ENCODE peak calls at places on chromosomes 4 and X, in seven cellular contexts. Q, F, C, R, N, G and P are unnamed samples.

GRCh38 chr4:80713409-80713808 is 317.1 kb upstream of the BMP3 start:
- DNase-seq in Q (no peak), F (no peak), C (no peak), R (no peak), N (no peak), G (no peak), P (no peak)

GRCh38 chr4:153684182-153685073 is at the start of gene TLR2:
- DNase-seq in Q (no peak), F (peak; percentile 79), C (peak; percentile 62), R (peak; percentile 81), N (no peak), G (no peak), P (peak; percentile 69)

GRCh38 chr4:186948361-186949291 is 225.0 kb upstream of the FAT1 start:
- DNase-seq in Q (no peak), F (no peak), C (no peak), R (no peak), N (peak; percentile 75), G (no peak), P (no peak)

GRCh38 chr4:147039991-147040575 is 94.4 kb upstream of the TTC29 start:
- DNase-seq in Q (no peak), F (no peak), C (no peak), R (no peak), N (no peak), G (no peak), P (no peak)

GRCh38 chrX:17030580-17031285 is 84.3 kb downstream of the REPS2 start:
- DNase-seq in Q (no peak), F (no peak), C (no peak), R (no peak), N (peak; percentile 81), G (no peak), P (no peak)

GRCh38 chr4:10063544-10064300 is 42.4 kb upstream of the SLC2A9 start:
- DNase-seq in Q (peak; percentile 67), F (peak; percentile 84), C (no peak), R (peak; percentile 57), N (peak; percentile 61), G (peak; percentile 44), P (no peak)

GRCh38 chr4:3304831-3305609 is 12.2 kb downstream of the RGS12 start:
- DNase-seq in Q (no peak), F (peak; percentile 77), C (no peak), R (no peak), N (peak; percentile 49), G (no peak), P (no peak)

GRCh38 chr4:78220283-78220682 is 163.2 kb downstream of the FRAS1 start:
- DNase-seq in Q (peak; percentile 33), F (no peak), C (no peak), R (no peak), N (no peak), G (no peak), P (no peak)

GRCh38 chrX:2707334-2707760 is 16.3 kb downstream of the CD99 start:
- DNase-seq in Q (peak; percentile 84), F (peak; percentile 82), C (peak; percentile 88), R (peak; percentile 86), N (peak; percentile 70), G (peak; percentile 96), P (no peak)
- TF ChIP-seq CTCF in Q (peak; percentile 58), F (no peak), C (no peak), R (no peak), N (no peak), G (no peak), P (no peak)

GRCh38 chr4:40124690-40125089 is 68.0 kb downstream of the N4BP2 start:
- DNase-seq in Q (no peak), F (no peak), C (no peak), R (no peak), N (no peak), G (no peak), P (no peak)
- TF ChIP-seq CTCF in Q (no peak), F (no peak), C (no peak), R (no peak), N (no peak), G (no peak), P (no peak)

DNA sequence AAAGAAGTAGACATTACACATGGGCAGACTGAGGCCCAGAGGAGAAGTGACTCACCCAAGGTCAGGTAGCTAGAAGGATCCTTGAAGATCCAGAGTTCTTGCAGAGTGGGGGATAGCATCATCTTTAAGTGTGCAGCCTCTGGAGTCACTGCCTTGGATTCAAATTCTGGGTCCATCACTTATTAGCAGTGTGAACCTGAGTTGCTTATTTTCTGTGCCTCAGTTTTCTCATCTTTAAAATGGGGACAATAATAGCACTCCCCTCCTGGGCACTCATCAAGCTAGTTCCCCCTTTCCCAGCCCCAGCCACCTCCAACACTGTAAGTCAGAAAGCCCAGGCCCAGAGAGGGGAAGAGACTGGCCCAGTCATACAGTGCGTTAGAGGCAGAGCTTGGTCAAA is 141.8 kb upstream of the PJA1 start:
- DNase-seq in Q (no peak), F (no peak), C (no peak), R (no peak), N (no peak), G (no peak), P (no peak)
- TF ChIP-seq CTCF in Q (no peak), F (no peak), C (no peak), R (no peak), N (no peak), G (no peak), P (no peak)

GRCh38 chrX:413322-414201 is 26.9 kb upstream of the PPP2R3B start:
- DNase-seq in Q (no peak), F (peak; percentile 62), C (no peak), R (no peak), N (peak; percentile 45), G (no peak), P (no peak)
- TF ChIP-seq CTCF in Q (no peak), F (no peak), C (no peak), R (no peak), N (peak; percentile 17), G (no peak), P (no peak)

DNA sequence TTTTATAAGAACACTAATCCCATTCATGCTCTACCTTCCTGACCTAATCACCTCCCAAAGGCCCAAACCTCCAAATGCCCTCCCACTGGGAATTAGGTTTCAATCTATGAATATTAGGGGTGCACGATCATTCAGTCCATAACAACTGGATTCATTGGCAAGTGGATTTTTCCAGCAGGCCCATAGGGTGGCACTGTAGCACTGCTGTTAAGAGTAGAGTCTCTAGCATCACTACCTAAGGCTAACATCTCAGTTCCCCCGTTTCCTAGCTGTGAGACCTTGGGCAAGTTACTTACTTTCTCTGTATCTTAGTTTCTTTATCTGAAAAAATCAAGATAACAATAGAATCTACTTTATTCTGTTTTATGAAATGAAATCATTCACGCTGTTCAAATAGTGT is 315.8 kb downstream of the STIM2 start:
- DNase-seq in Q (peak; percentile 14), F (no peak), C (peak; percentile 24), R (peak; percentile 23), N (peak; percentile 49), G (no peak), P (no peak)
- TF ChIP-seq CTCF in Q (peak; percentile 64), F (peak; percentile 29), C (peak; percentile 16), R (no peak), N (peak; percentile 51), G (peak; percentile 40), P (no peak)

GRCh38 chr4:189187531-189188052 is 753.1 kb upstream of the FRG1 start:
- DNase-seq in Q (no peak), F (no peak), C (no peak), R (no peak), N (no peak), G (no peak), P (no peak)
- TF ChIP-seq CTCF in Q (no peak), F (no peak), C (no peak), R (no peak), N (no peak), G (no peak), P (no peak)

GRCh38 chr4:41232406-41232805 is 18.1 kb upstream of the APBB2 start:
- DNase-seq in Q (no peak), F (no peak), C (peak; percentile 19), R (no peak), N (no peak), G (no peak), P (no peak)
- TF ChIP-seq CTCF in Q (peak; percentile 29), F (no peak), C (peak; percentile 7), R (no peak), N (no peak), G (no peak), P (no peak)

DNA sequence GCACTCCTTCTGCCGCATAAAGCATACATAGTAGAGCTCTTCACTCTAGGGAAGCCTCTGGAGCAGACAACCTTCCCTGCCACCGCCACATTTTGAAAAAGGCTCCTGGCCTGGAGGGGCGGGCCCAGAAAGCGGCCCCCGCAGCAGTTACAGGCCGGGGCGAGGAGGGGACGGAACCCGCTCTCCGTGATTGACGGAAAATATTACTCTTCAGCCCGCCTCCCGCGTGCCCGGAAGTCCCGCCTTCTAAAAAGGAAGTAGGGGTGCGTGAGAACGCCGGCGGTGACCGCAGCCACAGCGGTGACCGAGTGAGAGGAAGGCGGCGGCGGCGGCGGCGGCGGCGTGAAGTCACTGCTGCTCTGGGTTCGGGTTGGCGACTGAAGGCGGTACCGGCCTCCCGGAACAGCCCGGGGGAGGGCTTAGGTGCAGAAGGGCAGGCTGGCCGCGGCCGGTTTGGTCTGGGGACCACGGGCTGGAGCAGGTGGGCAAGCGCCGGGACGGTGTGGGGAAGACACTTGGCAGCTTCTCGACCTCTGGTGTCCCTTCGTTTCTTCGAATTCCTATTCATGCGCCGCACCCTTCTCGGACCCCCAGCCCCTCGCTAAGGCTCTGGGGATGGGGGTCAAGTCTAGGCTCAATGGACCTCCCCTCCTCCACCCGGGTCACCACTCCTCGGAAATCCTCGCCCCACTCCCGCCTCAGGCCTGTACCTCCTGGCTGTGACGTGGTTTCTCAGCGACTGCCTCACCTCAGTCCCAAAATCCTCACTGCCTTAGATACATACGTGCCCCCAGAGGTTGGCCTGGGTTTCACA is at the start of gene HCCS:
- DNase-seq in Q (peak; percentile 67), F (peak; percentile 94), C (peak; percentile 90), R (peak; percentile 84), N (peak; percentile 71), G (peak; percentile 75), P (peak; percentile 78)
- TF ChIP-seq CTCF in Q (no peak), F (no peak), C (peak; percentile 1), R (no peak), N (no peak), G (peak; percentile 25), P (no peak)